ENCODE peak calls at places on chromosomes 6 and 20, in eight cellular contexts. Y is lower lobe of right lung, X is AG04450, U is aorta, V is heart left ventricle, T is hepatocyte, N is fibroblast of lung, P is psoas muscle. G is an unnamed sample.

GRCh38 chr6:33424855-33425667 is 5.2 kb downstream of the SYNGAP1 start:
- DNase-seq in Y (no peak), X (no peak), U (no peak), V (no peak), T (no peak), N (no peak), P (no peak), G (no peak)

GRCh38 chr20:50027611-50028105 is 44.9 kb downstream of the SNAI1 start:
- DNase-seq in Y (no peak), X (peak), U (peak), V (peak), T (peak), N (peak), P (peak), G (peak)

GRCh38 chr6:21050930-21051329 is 516.7 kb downstream of the CDKAL1 start:
- DNase-seq in Y (no peak), X (no peak), U (no peak), V (no peak), T (no peak), N (no peak), P (no peak), G (no peak)

GRCh38 chr6:24402697-24403500 is at the start of gene MRS2:
- DNase-seq in Y (peak), X (peak), U (peak), V (peak), T (peak), N (peak), P (peak), G (peak)

GRCh38 chr6:166620478-166621113 is 6.5 kb downstream of the RPS6KA2 start:
- DNase-seq in Y (no peak), X (no peak), U (no peak), V (no peak), T (no peak), N (peak), P (no peak), G (no peak)

GRCh38 chr6:105567140-105567539 is 164.3 kb upstream of the PREP start:
- DNase-seq in Y (no peak), X (no peak), U (no peak), V (no peak), T (no peak), N (no peak), P (no peak), G (no peak)

GRCh38 chr6:160293844-160294243 is 35.2 kb upstream of the SLC22A2 start:
- DNase-seq in Y (peak), X (no peak), U (no peak), V (no peak), T (peak), N (no peak), P (no peak), G (no peak)

GRCh38 chr6:28675600-28675999 is 149.9 kb downstream of the GPX5 start:
- DNase-seq in Y (no peak), X (no peak), U (no peak), V (no peak), T (no peak), N (no peak), P (no peak), G (no peak)

GRCh38 chr20:9503530-9504251 is 10.7 kb upstream of the LAMP5 start:
- DNase-seq in Y (peak), X (no peak), U (peak), V (no peak), T (no peak), N (peak), P (no peak), G (no peak)

GRCh38 chr20:41476013-41476441 is 109.4 kb upstream of the EMILIN3 start:
- DNase-seq in Y (no peak), X (peak), U (no peak), V (peak), T (no peak), N (peak), P (no peak), G (peak)

GRCh38 chr20:61732511-61733210 is 333.0 kb downstream of the TAF4 start:
- DNase-seq in Y (peak), X (no peak), U (peak), V (no peak), T (no peak), N (no peak), P (peak), G (no peak)

GRCh38 chr20:10547276-10548114 is 112.4 kb downstream of the SLX4IP start:
- DNase-seq in Y (no peak), X (no peak), U (no peak), V (no peak), T (no peak), N (no peak), P (no peak), G (no peak)

GRCh38 chr20:1657556-1658334 is at the start of gene SIRPG:
- DNase-seq in Y (no peak), X (no peak), U (no peak), V (no peak), T (no peak), N (no peak), P (no peak), G (no peak)

GRCh38 chr6:24755284-24755683 is 19.5 kb upstream of the GMNN start:
- DNase-seq in Y (no peak), X (no peak), U (no peak), V (no peak), T (no peak), N (no peak), P (no peak), G (no peak)

GRCh38 chr6:47134476-47135189 is 92.5 kb upstream of the ADGRF1 start:
- DNase-seq in Y (no peak), X (peak), U (no peak), V (no peak), T (peak), N (peak), P (no peak), G (no peak)

GRCh38 chr20:59783020-59784010 is 150.1 kb downstream of the SYCP2 start:
- DNase-seq in Y (no peak), X (no peak), U (no peak), V (peak), T (peak), N (peak), P (peak), G (peak)

GRCh38 chr20:17622851-17623508 is 53.1 kb downstream of the DSTN start:
- DNase-seq in Y (peak), X (no peak), U (peak), V (peak), T (no peak), N (no peak), P (no peak), G (no peak)

GRCh38 chr6:68634503-68635411 is at the start of gene ADGRB3:
- DNase-seq in Y (peak), X (no peak), U (peak), V (peak), T (peak), N (peak), P (peak), G (peak)

GRCh38 chr6:84309336-84309735 is 81.9 kb upstream of the CEP162 start:
- DNase-seq in Y (no peak), X (no peak), U (no peak), V (no peak), T (no peak), N (no peak), P (no peak), G (no peak)

GRCh38 chr20:31670371-31671228 is 32.9 kb downstream of the COX4I2 start:
- DNase-seq in Y (peak), X (no peak), U (peak), V (peak), T (no peak), N (peak), P (peak), G (peak)

GRCh38 chr6:37210313-37210898 is 40.5 kb downstream of the PIM1 start:
- DNase-seq in Y (no peak), X (peak), U (peak), V (peak), T (peak), N (peak), P (no peak), G (peak)

GRCh38 chr20:17682889-17683198 is 802 bp upstream of the RRBP1 start:
- DNase-seq in Y (no peak), X (no peak), U (no peak), V (no peak), T (no peak), N (no peak), P (no peak), G (no peak)

GRCh38 chr6:98787401-98787800 is 47.0 kb upstream of the POU3F2 start:
- DNase-seq in Y (no peak), X (no peak), U (no peak), V (no peak), T (no peak), N (no peak), P (no peak), G (no peak)

GRCh38 chr6:139871844-139872510 is 497.5 kb upstream of the CITED2 start:
- DNase-seq in Y (no peak), X (no peak), U (no peak), V (no peak), T (no peak), N (no peak), P (no peak), G (no peak)

GRCh38 chr6:93676506-93676905 is 257.1 kb upstream of the EPHA7 start:
- DNase-seq in Y (no peak), X (no peak), U (no peak), V (no peak), T (no peak), N (no peak), P (no peak), G (no peak)

GRCh38 chr6:38391909-38392614 is 247.7 kb downstream of the BTBD9 start:
- DNase-seq in Y (no peak), X (no peak), U (no peak), V (no peak), T (peak), N (peak), P (no peak), G (no peak)

GRCh38 chr6:40997256-40997957 is 41.6 kb downstream of the UNC5CL start:
- DNase-seq in Y (no peak), X (peak), U (no peak), V (no peak), T (peak), N (peak), P (no peak), G (peak)

GRCh38 chr6:143807103-143807425 is 36.1 kb upstream of the LTV1 start:
- DNase-seq in Y (no peak), X (no peak), U (no peak), V (no peak), T (no peak), N (no peak), P (no peak), G (no peak)
- H3K27ac ChIP-seq in Y (no peak), X (no peak), U (no peak), V (no peak), T (peak), N (no peak), P (no peak), G (no peak)

GRCh38 chr20:57166568-57167291 is 99.7 kb downstream of the BMP7 start:
- DNase-seq in Y (no peak), X (no peak), U (no peak), V (no peak), T (no peak), N (no peak), P (no peak), G (no peak)
- H3K27ac ChIP-seq in Y (no peak), X (no peak), U (no peak), V (no peak), T (no peak), N (no peak), P (no peak), G (no peak)

GRCh38 chr20:23147964-23148720 is 62.0 kb upstream of the CD93 start:
- DNase-seq in Y (peak), X (no peak), U (peak), V (peak), T (peak), N (peak), P (peak), G (no peak)
- H3K27ac ChIP-seq in Y (peak), X (peak), U (peak), V (peak), T (peak), N (peak), P (peak), G (no peak)

GRCh38 chr6:131381052-131381451 is 192.0 kb upstream of the ARG1 start:
- DNase-seq in Y (no peak), X (no peak), U (no peak), V (peak), T (no peak), N (no peak), P (no peak), G (no peak)
- H3K27ac ChIP-seq in Y (no peak), X (no peak), U (no peak), V (no peak), T (no peak), N (no peak), P (no peak), G (no peak)

DNA sequence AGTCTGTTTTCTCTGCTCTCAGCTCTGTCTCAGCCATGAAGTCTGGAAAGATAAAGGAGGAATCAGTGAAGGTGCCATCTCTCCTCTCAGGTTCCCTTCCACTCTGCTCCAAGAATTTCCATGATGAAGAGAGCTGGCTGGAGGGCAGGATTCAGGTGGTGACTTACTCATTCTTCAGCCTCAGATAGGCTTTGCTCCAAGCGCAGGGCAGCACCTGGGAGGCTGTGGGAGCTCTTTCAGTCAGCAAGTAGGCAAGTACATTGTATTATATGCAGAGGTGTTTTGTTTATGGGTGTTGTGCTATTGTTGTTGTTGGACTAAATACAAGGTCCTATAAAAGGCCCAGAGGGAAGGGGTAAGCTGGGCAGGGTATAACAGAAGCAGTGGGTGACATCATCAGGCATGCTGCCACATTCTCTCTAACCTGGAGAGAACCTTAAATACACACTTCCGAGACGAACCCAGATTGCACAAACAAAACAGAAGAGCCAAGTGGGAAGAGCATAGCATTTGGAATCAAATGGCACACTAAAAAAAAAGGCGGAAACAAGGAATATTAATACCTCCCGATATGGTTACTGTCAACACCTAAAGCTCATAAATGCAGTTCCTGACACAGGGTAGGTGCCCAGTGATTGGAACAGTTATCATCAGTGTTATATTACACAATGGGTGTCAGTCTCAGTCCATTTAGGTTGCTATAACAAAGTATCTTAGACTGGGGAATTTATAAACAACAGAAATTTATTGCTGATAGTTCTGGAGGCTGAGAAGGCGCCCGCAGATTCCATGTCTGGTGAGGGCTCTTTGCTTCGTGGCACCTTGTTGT is 14.5 kb upstream of the PSMG4 start:
- DNase-seq in Y (no peak), X (no peak), U (no peak), V (no peak), T (no peak), N (no peak), P (no peak), G (no peak)
- H3K27ac ChIP-seq in Y (no peak), X (no peak), U (no peak), V (no peak), T (no peak), N (no peak), P (no peak), G (no peak)

GRCh38 chr6:35719407-35719829 is 17.4 kb upstream of the ARMC12 start:
- DNase-seq in Y (no peak), X (no peak), U (no peak), V (no peak), T (no peak), N (no peak), P (no peak), G (no peak)
- H3K27ac ChIP-seq in Y (peak), X (no peak), U (no peak), V (peak), T (peak), N (no peak), P (peak), G (no peak)

DNA sequence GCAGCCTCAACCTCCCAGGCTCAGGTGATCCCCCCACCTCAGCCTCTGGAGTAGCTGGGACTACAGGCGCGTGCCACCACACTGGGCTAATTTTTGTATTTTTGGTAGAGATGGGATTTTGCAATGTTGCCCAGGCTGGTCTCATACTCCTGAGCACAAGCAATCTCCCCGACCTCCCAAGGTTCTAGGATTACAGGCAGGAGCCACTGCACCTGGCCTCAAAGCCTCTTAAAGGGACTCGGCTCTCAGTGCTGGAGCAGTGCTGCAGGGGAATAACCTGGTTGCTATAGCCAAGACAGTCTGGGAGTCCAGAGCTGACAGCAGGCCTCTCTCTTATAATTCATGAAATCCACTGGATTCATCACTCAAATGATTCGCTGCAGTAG is 17.0 kb downstream of the GHRH start:
- DNase-seq in Y (no peak), X (no peak), U (no peak), V (no peak), T (no peak), N (no peak), P (no peak), G (no peak)
- H3K27ac ChIP-seq in Y (no peak), X (no peak), U (no peak), V (no peak), T (no peak), N (no peak), P (peak), G (no peak)

DNA sequence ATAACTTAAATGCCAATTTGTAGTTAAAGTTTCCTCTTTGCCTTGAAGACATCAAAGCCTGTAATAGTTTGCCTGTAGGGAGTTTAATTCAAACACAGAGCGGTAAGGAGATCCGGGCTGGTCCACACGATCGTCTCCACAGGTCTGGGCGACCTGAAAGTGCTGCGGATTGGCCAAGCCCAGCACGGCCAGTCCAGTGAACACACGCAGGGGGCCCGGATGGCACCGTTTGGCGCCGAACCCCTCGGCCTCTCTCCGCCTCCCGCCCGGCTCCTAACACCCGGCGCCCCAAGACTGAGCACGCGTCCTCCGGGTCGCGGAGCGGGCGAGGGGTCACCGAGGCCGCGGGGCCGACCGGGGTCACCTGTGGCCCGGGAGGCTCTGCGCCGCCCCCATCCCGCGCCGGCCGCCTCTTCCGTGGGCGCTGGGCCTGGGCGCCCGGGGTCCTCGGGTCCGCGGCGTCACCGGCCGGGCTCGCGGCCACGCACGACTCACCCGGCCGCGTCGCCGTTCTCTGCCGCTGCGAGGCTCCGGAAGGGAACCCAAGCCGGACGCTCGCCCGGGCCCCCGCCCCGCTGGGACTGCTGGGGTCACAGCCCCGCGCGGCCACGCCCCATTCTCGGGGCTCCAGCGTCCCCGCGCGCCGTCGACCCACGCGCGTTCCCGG is 481 bp downstream of the SERPINB6 start:
- DNase-seq in Y (peak), X (no peak), U (peak), V (peak), T (peak), N (peak), P (peak), G (peak)
- H3K27ac ChIP-seq in Y (peak), X (peak), U (peak), V (peak), T (peak), N (peak), P (peak), G (peak)